ENCODE peak calls at places on chromosomes 5 and 9, in four cellular contexts. One of them, this sample, is unnamed. For H3K9me3, the result is how much of the 10 kb centered on the place peaks cover.

GRCh38 chr9:81125446-81126092 is 563.8 kb downstream of the TLE1 start:
- DNase-seq in lung: no peak
- DNase-seq in fibroblast of lung: peak
- DNase-seq in lower lobe of right lung: no peak
- DNase-seq in this sample: peak

GRCh38 chr5:14861123-14861757 is 10.3 kb downstream of the ANKH start:
- DNase-seq in lung: no peak
- DNase-seq in fibroblast of lung: no peak
- DNase-seq in lower lobe of right lung: no peak
- DNase-seq in this sample: no peak

GRCh38 chr5:87120518-87121314 is 147.0 kb upstream of the RASA1 start:
- DNase-seq in lung: no peak
- DNase-seq in fibroblast of lung: peak
- DNase-seq in lower lobe of right lung: no peak
- DNase-seq in this sample: no peak

GRCh38 chr9:125966959-125967711 is 220.0 kb downstream of the PBX3 start:
- DNase-seq in lung: no peak
- DNase-seq in fibroblast of lung: peak
- DNase-seq in lower lobe of right lung: no peak
- DNase-seq in this sample: peak

GRCh38 chr5:154972476-154973080 is 31.7 kb downstream of the MRPL22 start:
- DNase-seq in lung: no peak
- DNase-seq in fibroblast of lung: peak
- DNase-seq in lower lobe of right lung: no peak
- DNase-seq in this sample: no peak

GRCh38 chr5:39440964-39441363 is 16.2 kb upstream of the DAB2 start:
- DNase-seq in lung: no peak
- DNase-seq in fibroblast of lung: no peak
- DNase-seq in lower lobe of right lung: no peak
- DNase-seq in this sample: no peak

GRCh38 chr9:134778841-134779411 is 101.7 kb upstream of the FCN2 start:
- DNase-seq in lung: peak
- DNase-seq in fibroblast of lung: peak
- DNase-seq in lower lobe of right lung: peak
- DNase-seq in this sample: no peak

GRCh38 chr5:100562821-100563220 is 27.6 kb downstream of the FAM174A start:
- DNase-seq in lung: no peak
- DNase-seq in fibroblast of lung: no peak
- DNase-seq in lower lobe of right lung: no peak
- DNase-seq in this sample: no peak

GRCh38 chr9:69044226-69045219 is 9.0 kb downstream of the FXN start:
- DNase-seq in lung: no peak
- DNase-seq in fibroblast of lung: peak
- DNase-seq in lower lobe of right lung: no peak
- DNase-seq in this sample: no peak

GRCh38 chr9:133351908-133352634 is 4.1 kb downstream of the RPL7A start:
- DNase-seq in lung: no peak
- DNase-seq in fibroblast of lung: peak
- DNase-seq in lower lobe of right lung: no peak
- DNase-seq in this sample: no peak

GRCh38 chr5:172453206-172453985 is 929 bp downstream of the SH3PXD2B start:
- DNase-seq in lung: no peak
- DNase-seq in fibroblast of lung: peak
- DNase-seq in lower lobe of right lung: no peak
- DNase-seq in this sample: no peak

GRCh38 chr5:176904276-176904675 is 5.1 kb upstream of the HK3 start:
- DNase-seq in lung: no peak
- DNase-seq in fibroblast of lung: no peak
- DNase-seq in lower lobe of right lung: no peak
- DNase-seq in this sample: no peak

GRCh38 chr5:138542120-138542955 is 698 bp downstream of the ETF1 start:
- DNase-seq in lung: peak
- DNase-seq in fibroblast of lung: peak
- DNase-seq in lower lobe of right lung: no peak
- DNase-seq in this sample: no peak

GRCh38 chr9:129319076-129319937 is 141.2 kb upstream of the IER5L start:
- DNase-seq in lung: no peak
- DNase-seq in fibroblast of lung: no peak
- DNase-seq in lower lobe of right lung: no peak
- DNase-seq in this sample: no peak

GRCh38 chr5:68285857-68286611 is 70.5 kb downstream of the PIK3R1 start:
- DNase-seq in lung: no peak
- DNase-seq in fibroblast of lung: peak
- DNase-seq in lower lobe of right lung: no peak
- DNase-seq in this sample: no peak

GRCh38 chr9:132806723-132807421 is 71.2 kb downstream of the AK8 start:
- DNase-seq in lung: no peak
- DNase-seq in fibroblast of lung: peak
- DNase-seq in lower lobe of right lung: no peak
- DNase-seq in this sample: no peak

GRCh38 chr5:34005211-34005610 is 2.6 kb downstream of the AMACR start:
- DNase-seq in lung: no peak
- DNase-seq in fibroblast of lung: peak
- DNase-seq in lower lobe of right lung: no peak
- DNase-seq in this sample: peak

GRCh38 chr5:143086851-143087637 is 316.4 kb downstream of the NR3C1 start:
- DNase-seq in lung: no peak
- DNase-seq in fibroblast of lung: peak
- DNase-seq in lower lobe of right lung: no peak
- DNase-seq in this sample: no peak

GRCh38 chr9:30329441-30329840 is 2055.0 kb upstream of the ACO1 start:
- DNase-seq in lung: no peak
- DNase-seq in fibroblast of lung: no peak
- DNase-seq in lower lobe of right lung: no peak
- DNase-seq in this sample: no peak

GRCh38 chr5:81409361-81409760 is 15.4 kb upstream of the ACOT12 start:
- DNase-seq in lung: no peak
- DNase-seq in fibroblast of lung: no peak
- DNase-seq in lower lobe of right lung: no peak
- DNase-seq in this sample: no peak

GRCh38 chr5:163645421-163646416 is 140.3 kb downstream of the MAT2B start:
- DNase-seq in lung: no peak
- DNase-seq in fibroblast of lung: no peak
- DNase-seq in lower lobe of right lung: no peak
- DNase-seq in this sample: no peak

GRCh38 chr5:125896381-125896780 is 526.8 kb upstream of the GRAMD2B start:
- DNase-seq in lung: no peak
- DNase-seq in fibroblast of lung: no peak
- DNase-seq in lower lobe of right lung: no peak
- DNase-seq in this sample: no peak

GRCh38 chr5:112317866-112318265 is 101.2 kb downstream of the EPB41L4A start:
- DNase-seq in lung: no peak
- DNase-seq in fibroblast of lung: no peak
- DNase-seq in lower lobe of right lung: no peak
- DNase-seq in this sample: no peak

GRCh38 chr5:159581502-159582249 is 251.4 kb upstream of the IL12B start:
- DNase-seq in lung: peak
- DNase-seq in fibroblast of lung: peak
- DNase-seq in lower lobe of right lung: no peak
- DNase-seq in this sample: no peak

GRCh38 chr5:87825583-87825982 is 412.9 kb upstream of the CCNH start:
- DNase-seq in lung: no peak
- DNase-seq in fibroblast of lung: no peak
- DNase-seq in lower lobe of right lung: no peak
- DNase-seq in this sample: no peak

GRCh38 chr5:147321569-147321968 is 86.7 kb downstream of the STK32A start:
- DNase-seq in lung: no peak
- DNase-seq in fibroblast of lung: no peak
- DNase-seq in lower lobe of right lung: no peak
- DNase-seq in this sample: no peak

GRCh38 chr9:110050925-110051355 is 157.0 kb downstream of the C9orf152 start:
- DNase-seq in lung: peak
- DNase-seq in fibroblast of lung: peak
- DNase-seq in lower lobe of right lung: no peak
- DNase-seq in this sample: no peak

GRCh38 chr5:138898742-138899141 is 23.6 kb upstream of the LRRTM2 start:
- DNase-seq in lung: no peak
- DNase-seq in fibroblast of lung: no peak
- DNase-seq in lower lobe of right lung: no peak
- DNase-seq in this sample: no peak

GRCh38 chr9:130535818-130536521 is 43.4 kb upstream of the FUBP3 start:
- DNase-seq in lung: no peak
- DNase-seq in fibroblast of lung: peak
- DNase-seq in lower lobe of right lung: no peak
- DNase-seq in this sample: no peak

GRCh38 chr9:13665418-13666066 is 386.1 kb upstream of the MPDZ start:
- DNase-seq in lung: no peak
- DNase-seq in fibroblast of lung: peak
- DNase-seq in lower lobe of right lung: no peak
- DNase-seq in this sample: no peak

GRCh38 chr5:37043693-37044092 is 167.1 kb downstream of the NIPBL start:
- DNase-seq in lung: no peak
- DNase-seq in fibroblast of lung: no peak
- DNase-seq in lower lobe of right lung: no peak
- DNase-seq in this sample: no peak

GRCh38 chr9:26809795-26810194 is 82.8 kb downstream of the CAAP1 start:
- DNase-seq in lung: no peak
- DNase-seq in fibroblast of lung: peak
- DNase-seq in lower lobe of right lung: no peak
- DNase-seq in this sample: no peak

GRCh38 chr5:56638061-56638621 is 177.2 kb upstream of the MAP3K1 start:
- DNase-seq in lung: no peak
- DNase-seq in fibroblast of lung: no peak
- DNase-seq in lower lobe of right lung: no peak
- DNase-seq in this sample: no peak

GRCh38 chr9:97980479-97980803 is 2.7 kb upstream of the ANP32B start:
- DNase-seq in lung: no peak
- DNase-seq in fibroblast of lung: no peak
- DNase-seq in lower lobe of right lung: no peak
- DNase-seq in this sample: no peak

GRCh38 chr5:2740051-2740848 is 11.2 kb downstream of the IRX2 start:
- DNase-seq in lung: no peak
- DNase-seq in fibroblast of lung: no peak
- DNase-seq in lower lobe of right lung: no peak
- DNase-seq in this sample: no peak

GRCh38 chr5:87551807-87552377 is 139.2 kb upstream of the CCNH start:
- DNase-seq in lung: no peak
- DNase-seq in fibroblast of lung: no peak
- DNase-seq in lower lobe of right lung: no peak
- DNase-seq in this sample: no peak

DNA sequence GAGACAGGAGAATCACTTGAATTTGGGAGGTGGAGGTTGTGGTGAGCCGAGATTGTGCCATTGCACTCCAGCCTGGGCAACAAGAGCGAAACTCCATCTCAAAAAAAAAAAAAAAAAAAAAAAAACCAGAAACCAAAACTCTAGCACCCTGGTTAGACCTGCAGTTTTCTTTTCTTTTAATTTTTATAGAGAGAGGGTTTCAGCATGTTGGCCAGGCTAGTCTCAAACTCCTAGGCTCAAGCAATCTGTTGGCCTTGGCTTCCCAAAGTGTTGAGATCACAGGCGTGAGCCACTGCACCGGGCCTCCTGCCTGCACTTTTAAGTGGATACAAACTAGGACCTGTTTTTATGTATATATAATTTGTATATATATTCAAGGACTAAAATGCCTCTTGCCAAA is 12.9 kb upstream of the MTMR12 start:
- DNase-seq in lung: no peak
- DNase-seq in fibroblast of lung: no peak
- DNase-seq in lower lobe of right lung: no peak
- DNase-seq in this sample: no peak
- H3K9me3 ChIP-seq in lung: under half
- H3K9me3 ChIP-seq in fibroblast of lung: under half
- H3K9me3 ChIP-seq in lower lobe of right lung: under half
- H3K9me3 ChIP-seq in this sample: under half

GRCh38 chr9:112325127-112325526 is 8.3 kb downstream of the PTBP3 start:
- DNase-seq in lung: no peak
- DNase-seq in fibroblast of lung: no peak
- DNase-seq in lower lobe of right lung: no peak
- DNase-seq in this sample: no peak
- H3K9me3 ChIP-seq in lung: under half
- H3K9me3 ChIP-seq in fibroblast of lung: under half
- H3K9me3 ChIP-seq in lower lobe of right lung: under half
- H3K9me3 ChIP-seq in this sample: under half

DNA sequence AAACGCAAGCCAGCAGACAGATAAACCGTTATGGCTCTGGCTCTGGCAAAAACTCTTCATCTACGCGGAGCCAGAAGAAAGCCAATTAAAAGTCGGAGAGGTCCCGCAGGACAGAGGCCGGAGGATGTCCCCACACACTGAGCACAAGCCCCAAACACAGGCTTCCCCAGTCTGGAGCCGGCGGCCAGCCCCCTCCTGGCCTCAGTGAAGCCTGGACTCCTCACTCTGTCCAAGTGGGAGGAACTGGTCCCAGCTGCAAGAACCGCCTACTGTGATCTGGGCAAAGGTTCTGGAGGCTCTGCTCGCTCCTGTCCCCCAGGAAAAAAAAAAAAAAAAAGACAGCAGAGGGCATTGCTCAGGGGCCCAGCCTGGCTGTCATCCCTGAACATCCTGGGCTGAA is 44.4 kb downstream of the ADAMTS2 start:
- DNase-seq in lung: no peak
- DNase-seq in fibroblast of lung: no peak
- DNase-seq in lower lobe of right lung: no peak
- DNase-seq in this sample: no peak
- H3K9me3 ChIP-seq in lung: under half
- H3K9me3 ChIP-seq in fibroblast of lung: under half
- H3K9me3 ChIP-seq in lower lobe of right lung: under half
- H3K9me3 ChIP-seq in this sample: under half

GRCh38 chr9:75612754-75613153 is 277.7 kb upstream of the PCSK5 start:
- DNase-seq in lung: no peak
- DNase-seq in fibroblast of lung: peak
- DNase-seq in lower lobe of right lung: no peak
- DNase-seq in this sample: no peak
- H3K9me3 ChIP-seq in lung: under half
- H3K9me3 ChIP-seq in fibroblast of lung: under half
- H3K9me3 ChIP-seq in lower lobe of right lung: under half
- H3K9me3 ChIP-seq in this sample: under half